ENCODE peak calls at places on chromosome 5, in four cellular contexts. One of them, this sample, is unnamed.

GRCh38 chr5:78295035-78295961 is 800 bp upstream of the AP3B1 start:
- DNase-seq in HFF-Myc: no peak
- DNase-seq in uterus: peak; percentile 38
- DNase-seq in cardiac fibroblast: no peak
- DNase-seq in this sample: peak; percentile 73

GRCh38 chr5:115460476-115460875 is 84.1 kb downstream of the FEM1C start:
- DNase-seq in HFF-Myc: no peak
- DNase-seq in uterus: no peak
- DNase-seq in cardiac fibroblast: peak; percentile 66
- DNase-seq in this sample: no peak

GRCh38 chr5:177370488-177371119 is 12.9 kb downstream of the RGS14 start:
- DNase-seq in HFF-Myc: peak; percentile 50
- DNase-seq in uterus: peak; percentile 74
- DNase-seq in cardiac fibroblast: peak; percentile 96
- DNase-seq in this sample: peak; percentile 93

GRCh38 chr5:43643327-43643726 is 40.3 kb downstream of the NNT start:
- DNase-seq in HFF-Myc: no peak
- DNase-seq in uterus: no peak
- DNase-seq in cardiac fibroblast: no peak
- DNase-seq in this sample: no peak

GRCh38 chr5:83972909-83973308 is 252.3 kb upstream of the HAPLN1 start:
- DNase-seq in HFF-Myc: no peak
- DNase-seq in uterus: no peak
- DNase-seq in cardiac fibroblast: no peak
- DNase-seq in this sample: no peak

GRCh38 chr5:139167052-139167451 is 31.1 kb downstream of the SIL1 start:
- DNase-seq in HFF-Myc: no peak
- DNase-seq in uterus: no peak
- DNase-seq in cardiac fibroblast: no peak
- DNase-seq in this sample: no peak

GRCh38 chr5:124748687-124749594 is 2.5 kb upstream of the ZNF608 start:
- DNase-seq in HFF-Myc: peak; percentile 79
- DNase-seq in uterus: peak; percentile 84
- DNase-seq in cardiac fibroblast: peak; percentile 94
- DNase-seq in this sample: peak; percentile 87

GRCh38 chr5:136011427-136012001 is 17.3 kb upstream of the TGFBI start:
- DNase-seq in HFF-Myc: peak; percentile 92
- DNase-seq in uterus: no peak
- DNase-seq in cardiac fibroblast: peak; percentile 80
- DNase-seq in this sample: no peak

GRCh38 chr5:139848508-139849100 is 53.0 kb downstream of the PSD2 start:
- DNase-seq in HFF-Myc: no peak
- DNase-seq in uterus: peak; percentile 21
- DNase-seq in cardiac fibroblast: peak; percentile 27
- DNase-seq in this sample: peak; percentile 30

GRCh38 chr5:140245354-140245753 is 57.5 kb downstream of the PFDN1 start:
- DNase-seq in HFF-Myc: no peak
- DNase-seq in uterus: no peak
- DNase-seq in cardiac fibroblast: no peak
- DNase-seq in this sample: no peak

GRCh38 chr5:59592101-59592500 is 301.4 kb downstream of the PDE4D start:
- DNase-seq in HFF-Myc: no peak
- DNase-seq in uterus: no peak
- DNase-seq in cardiac fibroblast: no peak
- DNase-seq in this sample: no peak

GRCh38 chr5:1292139-1292538 is 2.7 kb downstream of the TERT start:
- DNase-seq in HFF-Myc: no peak
- DNase-seq in uterus: no peak
- DNase-seq in cardiac fibroblast: no peak
- DNase-seq in this sample: no peak

GRCh38 chr5:90547072-90547536 is 11.5 kb upstream of the ADGRV1 start:
- DNase-seq in HFF-Myc: no peak
- DNase-seq in uterus: no peak
- DNase-seq in cardiac fibroblast: no peak
- DNase-seq in this sample: no peak

GRCh38 chr5:172178301-172179031 is 9.6 kb downstream of the STK10 start:
- DNase-seq in HFF-Myc: no peak
- DNase-seq in uterus: no peak
- DNase-seq in cardiac fibroblast: no peak
- DNase-seq in this sample: peak; percentile 35

GRCh38 chr5:76111510-76112174 is 28.5 kb downstream of the SV2C start:
- DNase-seq in HFF-Myc: no peak
- DNase-seq in uterus: no peak
- DNase-seq in cardiac fibroblast: no peak
- DNase-seq in this sample: no peak

GRCh38 chr5:160097981-160098380 is 21.3 kb downstream of the PWWP2A start:
- DNase-seq in HFF-Myc: no peak
- DNase-seq in uterus: no peak
- DNase-seq in cardiac fibroblast: peak; percentile 32
- DNase-seq in this sample: no peak

GRCh38 chr5:158958048-158958994 is 141.4 kb downstream of the EBF1 start:
- DNase-seq in HFF-Myc: no peak
- DNase-seq in uterus: no peak
- DNase-seq in cardiac fibroblast: no peak
- DNase-seq in this sample: no peak

GRCh38 chr5:177427211-177427822 is 841 bp downstream of the GRK6 start:
- DNase-seq in HFF-Myc: no peak
- DNase-seq in uterus: no peak
- DNase-seq in cardiac fibroblast: no peak
- DNase-seq in this sample: no peak

GRCh38 chr5:14503017-14503680 is 78.4 kb upstream of the OTULINL start:
- DNase-seq in HFF-Myc: no peak
- DNase-seq in uterus: no peak
- DNase-seq in cardiac fibroblast: no peak
- DNase-seq in this sample: no peak

GRCh38 chr5:4514067-4514648 is 626.0 kb upstream of the ADAMTS16 start:
- DNase-seq in HFF-Myc: no peak
- DNase-seq in uterus: no peak
- DNase-seq in cardiac fibroblast: no peak
- DNase-seq in this sample: no peak

GRCh38 chr5:90421136-90421535 is 11.6 kb upstream of the CETN3 start:
- DNase-seq in HFF-Myc: no peak
- DNase-seq in uterus: no peak
- DNase-seq in cardiac fibroblast: peak; percentile 18
- DNase-seq in this sample: peak; percentile 25

GRCh38 chr5:42597318-42597937 is 159.2 kb upstream of the CCDC152 start:
- DNase-seq in HFF-Myc: no peak
- DNase-seq in uterus: no peak
- DNase-seq in cardiac fibroblast: no peak
- DNase-seq in this sample: no peak

GRCh38 chr5:80186634-80187033 is 69.2 kb downstream of the SERINC5 start:
- DNase-seq in HFF-Myc: no peak
- DNase-seq in uterus: no peak
- DNase-seq in cardiac fibroblast: peak; percentile 69
- DNase-seq in this sample: no peak

GRCh38 chr5:172035039-172035438 is 28.6 kb upstream of the FBXW11 start:
- DNase-seq in HFF-Myc: no peak
- DNase-seq in uterus: no peak
- DNase-seq in cardiac fibroblast: no peak
- DNase-seq in this sample: no peak

GRCh38 chr5:158431369-158432029 is 572.6 kb upstream of the CLINT1 start:
- DNase-seq in HFF-Myc: no peak
- DNase-seq in uterus: peak; percentile 51
- DNase-seq in cardiac fibroblast: peak; percentile 36
- DNase-seq in this sample: no peak

GRCh38 chr5:132364319-132364718 is 5.2 kb upstream of the SLC22A5 start:
- DNase-seq in HFF-Myc: no peak
- DNase-seq in uterus: no peak
- DNase-seq in cardiac fibroblast: peak; percentile 93
- DNase-seq in this sample: no peak

DNA sequence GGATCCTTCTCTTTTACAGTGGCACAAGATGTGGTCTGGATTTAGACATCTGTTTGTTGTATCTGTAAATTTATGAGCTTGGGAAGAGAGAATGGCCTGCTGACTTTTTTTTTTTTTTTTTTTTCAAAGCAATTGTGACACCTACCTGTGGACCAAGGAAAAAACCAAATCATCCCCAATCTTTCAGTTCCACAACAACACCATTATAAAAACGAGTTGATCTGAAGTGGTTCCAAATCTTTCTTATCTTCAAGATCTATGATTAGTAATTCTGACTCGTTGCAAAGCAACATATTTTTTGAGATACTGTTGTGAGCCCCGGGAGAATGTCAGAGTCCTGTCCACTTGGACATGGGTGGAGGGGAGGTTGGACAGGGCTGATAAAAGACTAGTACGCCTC is 4.8 kb downstream of the IRX2 start:
- DNase-seq in HFF-Myc: no peak
- DNase-seq in uterus: no peak
- DNase-seq in cardiac fibroblast: no peak
- DNase-seq in this sample: no peak
- TF ChIP-seq CTCF in HFF-Myc: no peak
- TF ChIP-seq CTCF in uterus: no peak
- TF ChIP-seq CTCF in cardiac fibroblast: no peak
- TF ChIP-seq CTCF in this sample: no peak

DNA sequence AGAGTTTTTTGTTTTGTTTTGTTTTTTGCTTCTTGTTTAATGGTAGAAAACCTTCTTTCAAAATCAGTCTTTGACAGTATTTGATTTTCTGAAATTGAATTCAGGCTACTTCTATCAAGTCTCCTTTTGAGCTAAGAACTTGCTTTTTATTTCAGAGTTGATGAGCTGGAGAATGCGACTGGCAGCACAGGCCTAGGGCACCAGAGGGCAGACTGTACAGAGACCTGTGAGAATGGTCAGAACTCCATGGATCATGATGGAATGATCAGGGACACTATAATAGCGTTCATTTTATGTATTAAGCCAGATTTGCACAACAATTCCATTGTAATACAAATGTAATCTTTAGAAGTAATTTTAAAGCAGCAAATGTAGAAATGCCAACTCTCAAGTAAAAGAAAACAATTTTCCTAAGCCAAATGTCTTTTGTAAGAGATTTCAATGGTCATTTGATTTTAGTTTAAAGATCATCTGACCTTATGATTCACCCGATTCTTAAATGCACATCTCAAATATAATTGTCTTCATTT is 902.4 kb downstream of the NR2F1-AS1 start:
- DNase-seq in HFF-Myc: no peak
- DNase-seq in uterus: no peak
- DNase-seq in cardiac fibroblast: peak; percentile 14
- DNase-seq in this sample: no peak
- TF ChIP-seq CTCF in HFF-Myc: peak; percentile 28
- TF ChIP-seq CTCF in uterus: no peak
- TF ChIP-seq CTCF in cardiac fibroblast: peak; percentile 33
- TF ChIP-seq CTCF in this sample: no peak

GRCh38 chr5:9498541-9499497 is 47.1 kb downstream of the SEMA5A start:
- DNase-seq in HFF-Myc: no peak
- DNase-seq in uterus: no peak
- DNase-seq in cardiac fibroblast: peak; percentile 17
- DNase-seq in this sample: peak; percentile 64
- TF ChIP-seq CTCF in HFF-Myc: peak; percentile 63
- TF ChIP-seq CTCF in uterus: no peak
- TF ChIP-seq CTCF in cardiac fibroblast: peak; percentile 43
- TF ChIP-seq CTCF in this sample: peak; percentile 58

GRCh38 chr5:26482817-26483375 is 555.5 kb downstream of the CDH9 start:
- DNase-seq in HFF-Myc: no peak
- DNase-seq in uterus: no peak
- DNase-seq in cardiac fibroblast: no peak
- DNase-seq in this sample: peak; percentile 32
- TF ChIP-seq CTCF in HFF-Myc: peak; percentile 24
- TF ChIP-seq CTCF in uterus: no peak
- TF ChIP-seq CTCF in cardiac fibroblast: peak; percentile 29
- TF ChIP-seq CTCF in this sample: peak; percentile 22

GRCh38 chr5:114358329-114358728 is 3.5 kb upstream of the KCNN2 start:
- DNase-seq in HFF-Myc: no peak
- DNase-seq in uterus: no peak
- DNase-seq in cardiac fibroblast: no peak
- DNase-seq in this sample: no peak
- TF ChIP-seq CTCF in HFF-Myc: peak; percentile 7
- TF ChIP-seq CTCF in uterus: no peak
- TF ChIP-seq CTCF in cardiac fibroblast: no peak
- TF ChIP-seq CTCF in this sample: peak; percentile 19

GRCh38 chr5:56751914-56752313 is 63.4 kb upstream of the MAP3K1 start:
- DNase-seq in HFF-Myc: no peak
- DNase-seq in uterus: no peak
- DNase-seq in cardiac fibroblast: peak; percentile 9
- DNase-seq in this sample: no peak
- TF ChIP-seq CTCF in HFF-Myc: no peak
- TF ChIP-seq CTCF in uterus: no peak
- TF ChIP-seq CTCF in cardiac fibroblast: no peak
- TF ChIP-seq CTCF in this sample: no peak

This sample was measured in body of pancreas.